ENCODE peak calls at places on chromosomes 7 and 10, in eight cellular contexts. W is GM23248, E is IMR-90, Z is K562, R is mammary epithelial cell, H is HCT116, D is PC-3, Q is fibroblast of lung. U is an unnamed sample.

GRCh38 chr7:32163141-32163806 is 93.1 kb upstream of the PDE1C start:
- DNase-seq in W (peak), E (peak), Z (peak), R (peak), H (no peak), D (peak), Q (peak), U (no peak)

GRCh38 chr10:13099144-13099665 is 758 bp upstream of the OPTN start:
- DNase-seq in W (peak), E (peak), Z (peak), R (peak), H (peak), D (peak), Q (peak), U (peak)

GRCh38 chr10:31621733-31622132 is 302.7 kb downstream of the ZEB1 start:
- DNase-seq in W (no peak), E (no peak), Z (no peak), R (no peak), H (no peak), D (no peak), Q (no peak), U (no peak)

GRCh38 chr10:3652886-3653285 is 132.1 kb downstream of the KLF6 start:
- DNase-seq in W (peak), E (peak), Z (no peak), R (no peak), H (no peak), D (no peak), Q (peak), U (no peak)

GRCh38 chr7:131602994-131603372 is 46.6 kb upstream of the PODXL start:
- DNase-seq in W (peak), E (no peak), Z (no peak), R (peak), H (no peak), D (no peak), Q (no peak), U (no peak)

GRCh38 chr7:17829001-17829400 is 111.3 kb downstream of the SNX13 start:
- DNase-seq in W (no peak), E (no peak), Z (no peak), R (no peak), H (no peak), D (no peak), Q (no peak), U (peak)

GRCh38 chr7:155232911-155233702 is 64.6 kb upstream of the INSIG1 start:
- DNase-seq in W (peak), E (peak), Z (no peak), R (no peak), H (no peak), D (no peak), Q (peak), U (no peak)

GRCh38 chr7:36301914-36302771 is 87.5 kb upstream of the ANLN start:
- DNase-seq in W (no peak), E (no peak), Z (peak), R (no peak), H (no peak), D (peak), Q (no peak), U (no peak)

GRCh38 chr10:131842351-131843088 is 58.3 kb upstream of the PPP2R2D start:
- DNase-seq in W (no peak), E (no peak), Z (no peak), R (no peak), H (no peak), D (no peak), Q (no peak), U (no peak)

GRCh38 chr10:62231371-62231770 is 37.3 kb downstream of the RTKN2 start:
- DNase-seq in W (peak), E (peak), Z (no peak), R (peak), H (no peak), D (peak), Q (peak), U (no peak)

GRCh38 chr7:127632276-127632910 is 14.5 kb upstream of the PAX4 start:
- DNase-seq in W (peak), E (peak), Z (no peak), R (no peak), H (no peak), D (no peak), Q (peak), U (no peak)

GRCh38 chr10:98267894-98268693 is at the start of gene LOXL4:
- DNase-seq in W (peak), E (no peak), Z (peak), R (no peak), H (no peak), D (peak), Q (peak), U (no peak)

GRCh38 chr10:78302739-78302988 is 269.0 kb downstream of the RPS24 start:
- DNase-seq in W (no peak), E (no peak), Z (no peak), R (no peak), H (no peak), D (no peak), Q (no peak), U (no peak)

GRCh38 chr7:3217166-3217565 is 83.9 kb upstream of the SDK1 start:
- DNase-seq in W (no peak), E (peak), Z (no peak), R (no peak), H (no peak), D (peak), Q (peak), U (peak)

GRCh38 chr7:66930341-66930740 is 9.3 kb downstream of the TMEM248 start:
- DNase-seq in W (peak), E (peak), Z (peak), R (peak), H (peak), D (peak), Q (peak), U (no peak)

GRCh38 chr7:155570991-155571390 is 24.6 kb upstream of the CNPY1 start:
- DNase-seq in W (no peak), E (no peak), Z (no peak), R (no peak), H (no peak), D (no peak), Q (no peak), U (no peak)

GRCh38 chr7:48887500-48887899 is 36.8 kb upstream of the CDC14C start:
- DNase-seq in W (peak), E (no peak), Z (no peak), R (peak), H (no peak), D (peak), Q (peak), U (no peak)

GRCh38 chr7:44373418-44373740 is 48.0 kb upstream of the CAMK2B start:
- DNase-seq in W (no peak), E (no peak), Z (no peak), R (no peak), H (no peak), D (no peak), Q (no peak), U (no peak)

GRCh38 chr7:139982927-139983925 is 79.5 kb downstream of the PARP12 start:
- DNase-seq in W (peak), E (peak), Z (no peak), R (no peak), H (no peak), D (no peak), Q (no peak), U (no peak)

GRCh38 chr10:94622666-94623205 is 60.8 kb upstream of the CYP2C18 start:
- DNase-seq in W (no peak), E (no peak), Z (no peak), R (no peak), H (no peak), D (no peak), Q (no peak), U (no peak)

GRCh38 chr10:75395171-75395954 is 6.2 kb downstream of the ZNF503 start:
- DNase-seq in W (peak), E (peak), Z (peak), R (peak), H (no peak), D (peak), Q (peak), U (peak)

GRCh38 chr7:23804707-23805106 is 94.7 kb downstream of the STK31 start:
- DNase-seq in W (no peak), E (no peak), Z (no peak), R (no peak), H (no peak), D (no peak), Q (no peak), U (no peak)

GRCh38 chr7:121547341-121548092 is 151.4 kb upstream of the FAM3C start:
- DNase-seq in W (peak), E (peak), Z (peak), R (peak), H (peak), D (peak), Q (peak), U (no peak)

GRCh38 chr7:87510430-87510875 is 35.0 kb upstream of the ABCB4 start:
- DNase-seq in W (peak), E (no peak), Z (peak), R (no peak), H (no peak), D (no peak), Q (no peak), U (no peak)

GRCh38 chr7:87506243-87507180 is 31.0 kb upstream of the ABCB4 start:
- DNase-seq in W (peak), E (peak), Z (peak), R (peak), H (peak), D (peak), Q (peak), U (no peak)

GRCh38 chr7:87507446-87507845 is 32.0 kb upstream of the ABCB4 start:
- DNase-seq in W (no peak), E (no peak), Z (no peak), R (no peak), H (no peak), D (peak), Q (no peak), U (no peak)

GRCh38 chr7:87505557-87506242 is 30.2 kb upstream of the ABCB4 start:
- DNase-seq in W (no peak), E (no peak), Z (no peak), R (no peak), H (no peak), D (no peak), Q (no peak), U (no peak)

DNA sequence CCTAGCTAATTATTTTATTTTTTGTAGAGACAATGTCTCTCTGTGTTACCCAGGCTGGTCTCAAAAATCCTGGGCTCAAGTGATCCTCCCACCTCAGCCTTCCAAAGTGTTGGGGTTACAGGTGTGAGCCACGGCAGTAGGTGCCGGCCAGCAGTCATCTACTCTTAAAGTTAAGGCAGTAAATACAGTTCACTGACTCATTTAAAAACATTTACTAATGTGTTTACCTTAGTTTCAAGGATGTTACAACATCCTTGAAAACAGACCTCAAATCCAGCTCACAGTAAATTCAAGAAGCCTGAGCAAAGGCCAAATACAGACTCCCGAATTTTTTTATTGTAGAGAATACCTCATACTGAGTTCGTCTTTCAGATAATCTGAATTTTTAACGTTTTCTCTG is 29.6 kb upstream of the ABCB4 start:
- DNase-seq in W (no peak), E (peak), Z (no peak), R (no peak), H (no peak), D (peak), Q (no peak), U (no peak)
- H2AFZ ChIP-seq in W (peak), E (no peak), Z (no peak), R (no peak), H (no peak), D (no peak), Q (no peak), U (peak)

GRCh38 chr7:128911441-128912031 is 1.0 kb upstream of the KCP start:
- DNase-seq in W (no peak), E (no peak), Z (no peak), R (no peak), H (no peak), D (no peak), Q (no peak), U (no peak)

GRCh38 chr7:128908750-128909385 is 1.6 kb downstream of the KCP start:
- DNase-seq in W (no peak), E (no peak), Z (no peak), R (no peak), H (no peak), D (no peak), Q (no peak), U (no peak)

GRCh38 chr7:128912281-128912680 is 1.8 kb upstream of the KCP start:
- DNase-seq in W (no peak), E (no peak), Z (no peak), R (no peak), H (no peak), D (no peak), Q (no peak), U (no peak)

GRCh38 chr7:128910569-128910945 is at the start of gene KCP:
- DNase-seq in W (no peak), E (no peak), Z (no peak), R (no peak), H (no peak), D (no peak), Q (no peak), U (no peak)

DNA sequence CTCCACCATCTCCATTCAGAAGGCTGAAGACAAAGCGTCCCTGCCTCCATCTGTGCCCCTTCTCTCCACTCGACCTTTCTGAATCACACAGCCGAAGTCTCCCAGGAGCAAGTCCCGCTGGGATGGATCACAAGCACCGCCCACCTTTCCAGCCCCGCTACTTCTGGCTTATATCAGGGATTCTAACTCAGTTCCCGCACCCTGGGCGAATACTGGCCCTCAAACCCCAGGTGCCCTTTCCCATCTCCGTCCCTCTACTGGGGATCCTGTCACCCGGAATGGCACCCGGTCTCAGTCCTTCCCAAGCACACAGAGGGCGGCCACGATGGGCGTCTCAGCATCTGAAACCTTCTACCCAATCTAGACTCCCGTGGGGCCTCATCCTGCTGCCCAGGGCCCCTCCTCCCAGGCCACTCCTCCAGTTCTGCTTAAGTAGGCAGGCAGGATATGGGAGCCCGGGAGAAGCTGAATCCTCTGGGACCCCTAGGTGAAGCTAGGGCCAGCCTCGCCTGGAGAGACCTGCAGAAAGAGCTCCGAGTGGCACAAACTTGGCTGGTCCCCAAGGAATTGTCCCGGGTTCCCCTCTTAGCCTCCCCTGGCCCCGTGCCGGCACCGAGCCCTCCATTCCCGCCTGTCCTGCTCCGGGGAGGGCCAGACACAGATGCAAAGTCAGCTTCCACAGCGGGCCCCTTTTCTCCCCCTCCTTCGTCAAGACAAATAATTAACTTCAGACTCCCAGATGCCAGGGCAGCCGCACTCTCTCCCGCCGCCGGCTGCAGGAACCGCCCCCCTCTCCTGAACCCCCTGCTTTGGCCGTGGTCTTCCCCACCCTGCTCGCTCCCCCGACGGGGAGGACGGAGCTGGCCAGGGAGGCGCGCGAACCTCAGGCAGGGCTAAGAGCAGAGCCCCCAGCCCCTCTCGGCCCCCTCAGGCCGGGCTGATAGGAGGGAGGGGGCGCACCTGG is 622 bp downstream of the KCP start:
- DNase-seq in W (peak), E (peak), Z (no peak), R (no peak), H (no peak), D (no peak), Q (peak), U (no peak)
- H2AFZ ChIP-seq in W (peak), E (peak), Z (peak), R (no peak), H (no peak), D (peak), Q (peak), U (no peak)

GRCh38 chr7:8254215-8254614 is 7.8 kb downstream of the ICA1 start:
- DNase-seq in W (no peak), E (no peak), Z (no peak), R (no peak), H (no peak), D (no peak), Q (no peak), U (no peak)
- H2AFZ ChIP-seq in W (no peak), E (no peak), Z (no peak), R (no peak), H (no peak), D (no peak), Q (no peak), U (no peak)

DNA sequence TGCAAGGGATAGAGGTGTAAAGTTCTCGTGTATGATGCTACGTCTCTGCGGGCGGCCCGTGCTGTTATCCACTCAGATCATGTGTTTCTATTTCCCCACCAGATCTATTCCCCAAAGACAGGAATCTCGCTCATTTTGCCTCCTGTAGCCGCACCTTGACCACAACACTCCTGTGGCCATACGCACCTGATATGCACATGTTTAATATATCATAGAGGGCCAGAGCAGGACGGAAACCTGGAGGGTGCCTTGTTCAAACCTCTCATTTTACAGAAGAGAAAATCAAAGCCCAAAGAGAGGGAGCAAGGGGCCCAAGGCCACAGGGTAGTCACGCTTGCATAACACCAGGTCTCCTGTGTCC is 37.6 kb downstream of the STRA8 start:
- DNase-seq in W (no peak), E (no peak), Z (no peak), R (no peak), H (no peak), D (no peak), Q (no peak), U (no peak)
- H2AFZ ChIP-seq in W (no peak), E (no peak), Z (no peak), R (no peak), H (no peak), D (no peak), Q (no peak), U (no peak)

DNA sequence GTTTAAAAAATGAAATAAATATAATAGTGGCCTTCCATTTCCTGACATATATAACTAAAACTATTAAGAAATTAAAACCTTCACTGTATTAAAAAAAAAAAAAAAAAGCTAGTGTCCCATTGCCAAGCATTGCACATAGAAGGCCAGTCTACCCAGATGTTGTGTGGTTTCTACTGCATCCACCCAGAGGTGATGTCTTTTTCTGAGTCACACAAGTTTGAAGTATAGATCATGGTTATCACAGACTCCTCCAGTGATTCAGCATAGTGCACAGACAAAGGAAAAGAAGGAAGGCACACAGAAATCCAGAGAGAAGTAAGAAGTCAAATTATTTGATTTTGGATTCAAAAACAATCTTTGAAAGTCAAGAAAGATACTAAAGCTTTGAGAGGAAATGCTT is 429.0 kb downstream of the ETV1 start:
- DNase-seq in W (peak), E (peak), Z (no peak), R (peak), H (no peak), D (no peak), Q (peak), U (no peak)
- H2AFZ ChIP-seq in W (peak), E (no peak), Z (no peak), R (no peak), H (no peak), D (no peak), Q (no peak), U (no peak)

DNA sequence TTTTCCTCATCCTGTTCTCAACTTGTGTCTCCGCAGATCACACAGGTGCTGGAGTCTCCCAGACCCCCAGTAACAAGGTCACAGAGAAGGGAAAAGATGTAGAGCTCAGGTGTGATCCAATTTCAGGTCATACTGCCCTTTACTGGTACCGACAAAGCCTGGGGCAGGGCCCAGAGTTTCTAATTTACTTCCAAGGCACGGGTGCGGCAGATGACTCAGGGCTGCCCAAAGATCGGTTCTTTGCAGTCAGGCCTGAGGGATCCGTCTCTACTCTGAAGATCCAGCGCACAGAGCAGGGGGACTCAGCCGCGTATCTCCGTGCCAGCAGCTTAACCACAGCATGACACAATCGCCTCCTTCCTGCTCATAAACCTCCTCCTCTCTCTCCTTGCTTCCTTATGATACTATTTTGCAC is 126.7 kb upstream of the PRSS58 start:
- DNase-seq in W (peak), E (peak), Z (no peak), R (peak), H (no peak), D (peak), Q (peak), U (no peak)
- H2AFZ ChIP-seq in W (peak), E (peak), Z (peak), R (peak), H (peak), D (peak), Q (no peak), U (no peak)

GRCh38 chr10:86689146-86689545 is 20.8 kb downstream of the LDB3 start:
- DNase-seq in W (no peak), E (no peak), Z (no peak), R (no peak), H (no peak), D (no peak), Q (no peak), U (no peak)

GRCh38 chr10:86688398-86688921 is 20.1 kb downstream of the LDB3 start:
- DNase-seq in W (peak), E (peak), Z (peak), R (peak), H (peak), D (peak), Q (peak), U (peak)

GRCh38 chr10:86686972-86687371 is 18.7 kb downstream of the LDB3 start:
- DNase-seq in W (no peak), E (no peak), Z (no peak), R (no peak), H (no peak), D (no peak), Q (no peak), U (no peak)

GRCh38 chr10:86685893-86686632 is 17.8 kb downstream of the LDB3 start:
- DNase-seq in W (no peak), E (no peak), Z (no peak), R (no peak), H (no peak), D (no peak), Q (no peak), U (no peak)

GRCh38 chr10:86687750-86688149 is 19.4 kb downstream of the LDB3 start:
- DNase-seq in W (peak), E (peak), Z (no peak), R (no peak), H (no peak), D (no peak), Q (peak), U (no peak)
- H2AFZ ChIP-seq in W (peak), E (peak), Z (no peak), R (no peak), H (no peak), D (no peak), Q (no peak), U (no peak)